ENCODE peak calls at places on chromosome 5, in four cellular contexts. V is WTC11, E is SK-N-SH, X is K562. C is an unnamed sample.

GRCh38 chr5:6328173-6328572 is 50.2 kb downstream of the MED10 start:
- DNase-seq in V (peak; percentile 86), E (no peak), X (peak; percentile 44), C (no peak)

GRCh38 chr5:6827815-6828214 is 114.6 kb downstream of the TENT4A start:
- DNase-seq in V (no peak), E (no peak), X (no peak), C (no peak)

GRCh38 chr5:155514105-155514563 is 500.6 kb downstream of the KIF4B start:
- DNase-seq in V (no peak), E (no peak), X (no peak), C (no peak)

GRCh38 chr5:88724201-88724600 is 158.8 kb downstream of the MEF2C start:
- DNase-seq in V (no peak), E (no peak), X (no peak), C (no peak)

GRCh38 chr5:143004361-143004802 is 234.2 kb downstream of the ARHGAP26 start:
- DNase-seq in V (no peak), E (no peak), X (no peak), C (no peak)

GRCh38 chr5:109028608-109029299 is 281.1 kb downstream of the FER start:
- DNase-seq in V (no peak), E (no peak), X (no peak), C (no peak)

GRCh38 chr5:117103703-117104102 is 529.1 kb upstream of the SEMA6A start:
- DNase-seq in V (no peak), E (peak; percentile 47), X (no peak), C (no peak)

GRCh38 chr5:52392321-52392720 is 395.4 kb upstream of the ITGA1 start:
- DNase-seq in V (no peak), E (no peak), X (no peak), C (no peak)

GRCh38 chr5:167708449-167708848 is 583.0 kb upstream of the WWC1 start:
- DNase-seq in V (no peak), E (peak; percentile 7), X (no peak), C (no peak)

GRCh38 chr5:142747034-142747433 is 23.1 kb upstream of the ARHGAP26 start:
- DNase-seq in V (no peak), E (no peak), X (no peak), C (no peak)

GRCh38 chr5:2688586-2688985 is 62.9 kb downstream of the IRX2 start:
- DNase-seq in V (no peak), E (no peak), X (no peak), C (no peak)

GRCh38 chr5:147621016-147621415 is 111.1 kb upstream of the DPYSL3 start:
- DNase-seq in V (no peak), E (no peak), X (no peak), C (no peak)

GRCh38 chr5:171981847-171982246 is 24.6 kb downstream of the FBXW11 start:
- DNase-seq in V (no peak), E (no peak), X (no peak), C (no peak)

GRCh38 chr5:178786859-178787499 is 56.5 kb upstream of the ZNF354A start:
- DNase-seq in V (no peak), E (no peak), X (peak; percentile 24), C (no peak)

GRCh38 chr5:43065384-43066230 is 25.5 kb upstream of the ANXA2R start:
- DNase-seq in V (peak; percentile 40), E (no peak), X (no peak), C (no peak)

GRCh38 chr5:62082370-62082778 is 223.6 kb upstream of the KIF2A start:
- DNase-seq in V (no peak), E (peak; percentile 28), X (no peak), C (no peak)

GRCh38 chr5:166639151-166639550 is 1652.3 kb upstream of the WWC1 start:
- DNase-seq in V (no peak), E (no peak), X (no peak), C (no peak)

GRCh38 chr5:40984884-40985283 is 75.6 kb downstream of the C7 start:
- DNase-seq in V (no peak), E (no peak), X (no peak), C (no peak)

GRCh38 chr5:129103397-129103796 is 8.8 kb downstream of the ISOC1 start:
- DNase-seq in V (no peak), E (peak; percentile 29), X (no peak), C (no peak)
- TF ChIP-seq USF1 in V (no peak), E (no peak), X (no peak), C (no peak)

GRCh38 chr5:72092074-72092473 is 15.2 kb upstream of the MAP1B start:
- DNase-seq in V (no peak), E (no peak), X (no peak), C (no peak)

GRCh38 chr5:72093824-72094223 is 13.5 kb upstream of the MAP1B start:
- DNase-seq in V (no peak), E (no peak), X (no peak), C (peak; percentile 13)

GRCh38 chr5:72096602-72097205 is 10.6 kb upstream of the MAP1B start:
- DNase-seq in V (no peak), E (no peak), X (no peak), C (no peak)

GRCh38 chr5:72093231-72093630 is 14.0 kb upstream of the MAP1B start:
- DNase-seq in V (no peak), E (no peak), X (no peak), C (no peak)
- TF ChIP-seq USF1 in V (no peak), E (no peak), X (no peak), C (no peak)

GRCh38 chr5:95621839-95622629 is 2.1 kb downstream of the GPR150 start:
- DNase-seq in V (no peak), E (no peak), X (no peak), C (no peak)
- TF ChIP-seq USF1 in V (no peak), E (no peak), X (no peak), C (no peak)

DNA sequence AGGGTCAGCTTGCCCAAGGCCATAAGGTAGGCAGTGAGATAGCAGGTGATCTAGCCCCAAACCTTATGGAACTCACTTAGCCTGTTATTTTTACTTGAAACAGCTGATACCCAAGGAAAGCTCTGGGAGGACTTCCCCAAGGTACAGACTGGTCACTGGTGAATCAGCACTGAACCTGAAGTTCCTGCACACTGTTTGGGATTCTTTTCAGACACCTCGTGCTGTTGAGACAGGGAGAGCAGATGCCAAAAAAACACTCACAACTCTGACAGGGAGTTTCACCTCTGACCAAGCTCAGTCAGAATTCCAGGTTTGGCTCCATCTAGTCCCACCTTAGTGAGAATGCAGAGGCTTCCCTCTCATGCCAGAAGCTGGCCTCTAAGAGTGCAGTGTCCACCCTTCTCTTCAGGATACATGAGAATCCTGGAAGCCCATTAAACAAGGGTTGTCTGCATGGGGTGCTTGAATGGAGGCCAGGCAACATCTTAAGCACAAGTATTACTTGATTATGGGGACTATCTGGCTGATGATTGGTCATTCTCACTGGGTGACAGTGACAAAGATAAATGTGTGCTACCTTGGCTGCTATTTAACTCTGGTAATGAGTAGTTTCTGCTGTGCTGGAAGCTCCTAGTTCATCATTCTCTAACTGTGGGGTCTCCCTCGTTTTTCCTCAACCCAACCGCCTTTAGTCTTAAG is 122.8 kb upstream of the SLIT3 start:
- DNase-seq in V (no peak), E (no peak), X (no peak), C (no peak)
- TF ChIP-seq USF1 in V (no peak), E (no peak), X (no peak), C (no peak)

DNA sequence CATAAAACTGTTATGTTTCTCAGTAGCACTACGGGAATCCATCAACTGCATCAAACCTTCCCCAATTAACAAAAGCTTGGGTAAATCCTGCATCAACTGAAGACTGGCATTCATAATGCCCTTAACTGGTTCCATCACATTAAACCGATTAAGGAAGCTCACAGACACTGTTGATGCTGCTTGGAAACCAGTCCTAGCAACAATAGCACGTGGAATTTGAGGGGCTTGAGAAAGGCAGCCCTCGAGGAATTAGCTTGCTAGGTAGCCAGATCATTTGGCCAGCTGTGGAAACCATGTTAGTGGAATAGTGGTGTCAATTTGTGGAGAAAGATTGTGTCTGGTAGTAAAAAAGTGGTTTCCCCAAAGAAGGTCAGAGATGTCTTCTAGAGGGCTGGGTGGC is 86.4 kb downstream of the SV2C start:
- DNase-seq in V (no peak), E (peak; percentile 33), X (no peak), C (no peak)
- TF ChIP-seq USF1 in V (no peak), E (no peak), X (no peak), C (no peak)

GRCh38 chr5:135436856-135437795 is 10.0 kb downstream of the DCANP1 start:
- DNase-seq in V (no peak), E (no peak), X (peak; percentile 80), C (no peak)

GRCh38 chr5:135435467-135436330 is 11.4 kb downstream of the DCANP1 start:
- DNase-seq in V (no peak), E (peak; percentile 49), X (peak; percentile 1), C (no peak)

GRCh38 chr5:135438712-135439111 is 8.4 kb downstream of the DCANP1 start:
- DNase-seq in V (no peak), E (no peak), X (no peak), C (no peak)

GRCh38 chr5:135439426-135440205 is 7.5 kb downstream of the DCANP1 start:
- DNase-seq in V (no peak), E (no peak), X (no peak), C (no peak)

GRCh38 chr5:135437796-135438560 is 9.2 kb downstream of the DCANP1 start:
- DNase-seq in V (no peak), E (no peak), X (no peak), C (no peak)
- TF ChIP-seq USF1 in V (no peak), E (no peak), X (no peak), C (no peak)

GRCh38 chr5:175859422-175859821 is 12.0 kb upstream of the CPLX2 start:
- DNase-seq in V (no peak), E (no peak), X (no peak), C (no peak)
- TF ChIP-seq USF1 in V (no peak), E (no peak), X (no peak), C (no peak)

DNA sequence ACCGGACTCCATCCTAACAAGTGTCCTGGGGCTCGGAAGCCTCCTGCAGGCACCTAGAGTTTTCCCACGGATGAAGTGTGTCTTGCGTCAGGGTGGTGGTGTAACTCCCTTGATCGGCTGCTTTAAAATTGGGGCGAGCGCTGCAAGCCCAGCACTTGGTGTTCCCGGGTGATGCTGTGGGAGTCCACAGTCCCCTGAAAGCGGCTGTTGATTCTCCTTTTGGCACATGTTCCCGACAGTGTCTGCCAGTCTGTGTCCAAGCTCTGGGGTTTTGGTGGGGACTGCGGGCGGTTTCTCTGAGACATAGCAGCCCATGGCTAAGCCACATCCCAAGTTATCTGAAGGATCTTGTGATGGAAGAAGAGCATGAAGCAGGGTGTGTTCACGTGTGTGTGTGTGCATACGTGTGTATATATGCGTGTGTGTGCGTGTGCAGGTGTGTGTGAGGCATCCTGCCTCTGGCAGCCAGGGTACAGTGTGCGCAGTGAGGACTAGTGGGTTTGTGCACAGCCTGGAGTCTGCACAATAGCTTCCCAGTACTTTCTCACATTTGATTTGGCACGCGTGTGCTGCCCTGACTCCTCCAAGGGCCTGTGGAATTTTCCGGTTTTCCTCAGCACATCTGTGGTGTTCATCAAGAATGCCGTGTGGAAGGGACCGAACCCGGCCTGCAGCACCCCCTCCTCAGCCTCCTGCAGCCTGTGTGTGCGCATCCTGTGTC is 16.9 kb downstream of the SLC25A48 start:
- DNase-seq in V (no peak), E (no peak), X (no peak), C (no peak)
- TF ChIP-seq USF1 in V (no peak), E (no peak), X (no peak), C (no peak)

GRCh38 chr5:9502864-9503263 is 43.0 kb downstream of the SEMA5A start:
- DNase-seq in V (no peak), E (no peak), X (no peak), C (no peak)
- TF ChIP-seq USF1 in V (no peak), E (no peak), X (no peak), C (no peak)

C was measured in GM12878.